ENCODE peak calls at places on chromosomes 16 and 17, in five cellular contexts. K, M, F, J and S are unnamed samples.

GRCh38 chr17:76982408-76983074 is 114.3 kb downstream of the MGAT5B start:
- DNase-seq in K (no peak), M (no peak), F (no peak), J (no peak), S (no peak)

GRCh38 chr17:78230996-78231931 is at the start of gene TMEM235:
- DNase-seq in K (no peak), M (no peak), F (no peak), J (no peak), S (no peak)

GRCh38 chr17:58083491-58084316 is 485 bp downstream of the DYNLL2 start:
- DNase-seq in K (peak; percentile 74), M (peak; percentile 71), F (peak; percentile 92), J (peak; percentile 91), S (peak; percentile 69)

GRCh38 chr17:64480951-64481350 is 15.9 kb downstream of the POLG2 start:
- DNase-seq in K (no peak), M (no peak), F (no peak), J (no peak), S (no peak)

GRCh38 chr16:17340804-17341203 is 130.0 kb downstream of the XYLT1 start:
- DNase-seq in K (no peak), M (no peak), F (no peak), J (no peak), S (no peak)

GRCh38 chr16:66858740-66859396 is 14.7 kb downstream of the CA7 start:
- DNase-seq in K (no peak), M (no peak), F (peak; percentile 55), J (no peak), S (no peak)

GRCh38 chr16:69562818-69563217 is 2.9 kb upstream of the NFAT5 start:
- DNase-seq in K (no peak), M (no peak), F (no peak), J (no peak), S (no peak)

GRCh38 chr17:82012482-82013295 is 10.0 kb downstream of the CENPX start:
- DNase-seq in K (no peak), M (no peak), F (no peak), J (no peak), S (no peak)

GRCh38 chr16:84993926-84994325 is 17.4 kb downstream of the ZDHHC7 start:
- DNase-seq in K (no peak), M (no peak), F (no peak), J (no peak), S (no peak)

GRCh38 chr17:2853111-2853721 is 57.0 kb downstream of the RAP1GAP2 start:
- DNase-seq in K (peak; percentile 60), M (no peak), F (peak; percentile 89), J (peak; percentile 88), S (no peak)

GRCh38 chr17:17121162-17121561 is 78.9 kb downstream of the MPRIP start:
- DNase-seq in K (peak; percentile 42), M (no peak), F (no peak), J (no peak), S (no peak)

GRCh38 chr17:80245566-80246265 is 14.9 kb upstream of the RNF213 start:
- DNase-seq in K (no peak), M (no peak), F (no peak), J (no peak), S (no peak)

GRCh38 chr17:31843382-31843780 is 15.7 kb downstream of the COPRS start:
- DNase-seq in K (no peak), M (no peak), F (no peak), J (no peak), S (no peak)

GRCh38 chr16:30941600-30942420 is 7.1 kb upstream of the ORAI3 start:
- DNase-seq in K (peak; percentile 87), M (peak; percentile 91), F (peak; percentile 76), J (peak; percentile 94), S (peak; percentile 96)

GRCh38 chr17:75734674-75735294 is 13.5 kb downstream of the ITGB4 start:
- DNase-seq in K (no peak), M (no peak), F (no peak), J (no peak), S (no peak)

GRCh38 chr17:56798916-56799315 is 34.8 kb downstream of the C17orf67 start:
- DNase-seq in K (no peak), M (no peak), F (no peak), J (no peak), S (no peak)

GRCh38 chr17:76243826-76244679 is 3.8 kb upstream of the RNF157 start:
- DNase-seq in K (no peak), M (no peak), F (no peak), J (peak; percentile 78), S (no peak)

GRCh38 chr16:89290472-89290871 is 73.0 kb downstream of the ZNF778 start:
- DNase-seq in K (no peak), M (no peak), F (no peak), J (no peak), S (no peak)

GRCh38 chr16:23836078-23836403 is 258 bp downstream of the PRKCB start:
- DNase-seq in K (no peak), M (no peak), F (no peak), J (no peak), S (no peak)

GRCh38 chr16:63617990-63618763 is 1503.7 kb downstream of the CDH11 start:
- DNase-seq in K (no peak), M (no peak), F (no peak), J (no peak), S (no peak)

GRCh38 chr17:71900830-71901229 is 220.0 kb upstream of the SOX9 start:
- DNase-seq in K (no peak), M (no peak), F (no peak), J (no peak), S (no peak)

GRCh38 chr16:84485255-84486010 is 19.0 kb downstream of the MEAK7 start:
- DNase-seq in K (no peak), M (no peak), F (no peak), J (peak; percentile 73), S (no peak)

GRCh38 chr16:3180445-3180878 is 7.5 kb upstream of the OR1F1 start:
- DNase-seq in K (no peak), M (no peak), F (no peak), J (no peak), S (no peak)

GRCh38 chr17:51347851-51348584 is 87.7 kb downstream of the UTP18 start:
- DNase-seq in K (no peak), M (no peak), F (no peak), J (no peak), S (no peak)

GRCh38 chr17:6508519-6509294 is 47.6 kb downstream of the PITPNM3 start:
- DNase-seq in K (no peak), M (no peak), F (no peak), J (peak; percentile 82), S (no peak)

GRCh38 chr17:1743094-1743452 is 402 bp downstream of the SERPINF2 start:
- DNase-seq in K (no peak), M (no peak), F (no peak), J (no peak), S (no peak)

GRCh38 chr16:53893731-53894435 is 189.9 kb downstream of the FTO start:
- DNase-seq in K (peak; percentile 23), M (no peak), F (no peak), J (no peak), S (no peak)

GRCh38 chr17:64732336-64733006 is 70.4 kb upstream of the SMURF2 start:
- DNase-seq in K (no peak), M (no peak), F (no peak), J (peak; percentile 82), S (no peak)

DNA sequence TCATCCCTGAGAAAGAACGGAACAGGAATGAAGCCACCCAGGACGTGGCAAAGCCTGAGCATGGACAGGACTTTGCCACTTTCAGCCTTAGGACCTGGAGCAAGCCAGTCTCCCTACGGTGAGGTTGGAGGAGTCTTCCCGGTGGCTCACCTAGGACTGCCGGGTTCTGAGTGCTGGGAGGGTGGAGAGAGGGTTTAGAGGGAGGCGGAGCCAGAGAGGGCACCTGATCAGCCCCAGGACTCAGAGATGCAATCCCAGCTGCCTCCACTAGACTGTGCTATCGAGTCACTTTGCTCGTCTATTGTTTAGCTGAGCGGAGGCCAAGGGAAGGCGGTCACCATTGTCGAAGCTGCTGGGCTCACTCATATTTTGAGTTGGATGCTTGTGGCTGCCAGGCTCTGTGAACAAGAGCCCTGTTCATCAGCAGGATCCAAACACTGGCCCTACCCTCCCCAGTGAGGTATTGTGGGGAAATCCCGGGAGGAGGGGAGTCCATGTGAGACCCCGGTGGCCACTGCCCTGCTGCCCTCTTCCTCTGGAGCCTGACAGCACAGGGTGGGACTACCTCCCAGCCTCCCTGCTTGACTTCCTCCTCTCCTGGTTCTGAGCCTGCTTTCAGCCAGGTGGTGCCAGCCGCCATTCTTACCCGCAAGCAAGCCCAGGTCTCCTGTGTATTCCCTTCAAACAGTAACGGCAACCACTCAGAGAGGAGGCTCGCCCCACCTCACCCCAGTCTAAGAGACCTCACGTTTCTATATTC is 7.0 kb downstream of the KRT14 start:
- DNase-seq in K (peak; percentile 93), M (peak; percentile 81), F (peak; percentile 92), J (peak; percentile 96), S (peak; percentile 81)
- TF ChIP-seq POLR2A in K (peak; percentile 39), M (no peak), F (no peak), J (no peak), S (no peak)

GRCh38 chr17:44782349-44782850 is 23.6 kb downstream of the ADAM11 start:
- DNase-seq in K (no peak), M (no peak), F (no peak), J (no peak), S (no peak)
- TF ChIP-seq POLR2A in K (no peak), M (no peak), F (no peak), J (no peak), S (no peak)

DNA sequence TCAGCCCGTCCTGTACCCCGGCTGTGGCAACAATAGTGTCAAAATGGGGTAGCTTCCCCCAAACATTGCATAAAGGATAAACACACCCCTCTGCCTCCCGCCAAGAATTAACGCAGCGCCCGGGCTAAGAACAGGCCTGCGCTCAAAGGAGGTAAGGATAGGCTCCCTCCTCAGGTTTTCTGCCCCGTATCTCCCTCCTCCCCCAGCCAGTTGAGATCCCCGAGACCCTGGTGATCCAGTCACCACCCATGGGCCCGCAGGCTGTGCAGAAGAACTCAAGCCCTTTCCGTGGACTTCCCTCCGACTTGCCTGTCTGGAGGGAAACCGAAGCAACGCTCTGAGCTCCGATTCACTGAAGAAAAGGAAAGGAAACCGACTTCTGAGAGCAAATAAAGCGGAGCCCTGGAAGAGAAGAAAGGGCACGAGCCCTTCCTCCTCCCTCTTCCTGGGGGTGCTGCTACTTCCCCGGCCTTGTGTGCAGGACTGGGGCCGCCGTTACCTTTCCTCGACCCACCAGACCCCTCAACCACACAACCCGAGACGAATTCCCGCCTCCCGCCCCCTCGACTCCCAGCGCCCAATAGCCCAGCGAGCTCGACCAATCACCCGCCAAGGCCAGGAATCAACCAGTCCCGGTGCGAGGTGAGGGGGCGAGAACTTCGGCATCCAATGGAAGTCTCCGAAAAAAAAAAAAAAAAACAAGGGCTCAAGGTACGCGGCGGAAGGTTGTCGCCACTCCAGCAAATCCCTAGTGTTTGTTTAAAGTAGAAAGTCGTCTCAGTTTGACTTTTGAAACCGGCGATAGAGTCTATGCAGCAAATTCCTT is at the start of gene BRIP1:
- DNase-seq in K (peak; percentile 92), M (peak; percentile 72), F (peak; percentile 94), J (peak; percentile 98), S (peak; percentile 69)
- TF ChIP-seq POLR2A in K (peak; percentile 53), M (peak; percentile 74), F (no peak), J (no peak), S (peak; percentile 86)

DNA sequence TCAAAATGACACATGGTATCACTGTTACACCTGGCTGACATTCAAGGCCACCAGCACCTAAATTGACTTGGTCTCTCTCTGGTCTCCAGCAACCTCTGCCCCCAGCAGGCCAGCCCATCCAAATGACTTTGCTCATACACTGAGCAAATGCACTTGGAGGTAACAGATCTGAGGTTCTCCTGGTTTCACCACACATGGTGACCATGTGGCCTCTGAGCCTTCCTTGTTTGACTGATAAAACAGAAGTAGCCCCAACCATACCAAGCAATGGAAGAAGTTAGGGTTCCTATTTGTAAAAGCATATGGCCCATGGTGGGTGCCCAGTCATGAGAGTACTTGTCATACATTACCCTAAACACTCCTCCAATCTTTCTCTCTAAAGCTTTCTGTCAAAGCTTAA is 181.7 kb downstream of the MRTFB start:
- DNase-seq in K (no peak), M (no peak), F (no peak), J (no peak), S (no peak)
- TF ChIP-seq POLR2A in K (no peak), M (no peak), F (no peak), J (no peak), S (no peak)

GRCh38 chr16:4846901-4847773 is at the start of the genes GLYR1 and UBN1:
- DNase-seq in K (peak; percentile 100), M (peak; percentile 95), F (peak; percentile 95), J (peak; percentile 100), S (peak; percentile 92)
- TF ChIP-seq POLR2A in K (peak; percentile 86), M (peak; percentile 71), F (peak; percentile 79), J (no peak), S (peak; percentile 84)